ENCODE peak calls at places on chromosomes 16 and 17, in eight cellular contexts. Z is AG04450; U is CD8-positive, alpha-beta memory T cell; Q is brain microvascular endothelial cell; I is transverse colon; Y is GM12878; D is dorsolateral prefrontal cortex; F is CD8-positive, alpha-beta T cell. E is an unnamed sample.
A peak's percentile ranks its signal among the peaks of the same experiment; 100 is the strongest.

GRCh38 chr17:27089929-27090247 is 204.0 kb upstream of the WSB1 start:
- DNase-seq in Z (no peak), U (no peak), Q (no peak), I (no peak), Y (no peak), D (no peak), F (no peak), E (no peak)

GRCh38 chr17:82114447-82114846 is 16.4 kb upstream of the FASN start:
- DNase-seq in Z (no peak), U (no peak), Q (no peak), I (no peak), Y (no peak), D (no peak), F (no peak), E (no peak)

GRCh38 chr17:39928868-39929651 is 1.5 kb downstream of the LRRC3C start:
- DNase-seq in Z (peak; percentile 77), U (no peak), Q (peak; percentile 79), I (no peak), Y (no peak), D (no peak), F (no peak), E (no peak)

GRCh38 chr17:65278820-65279184 is 141.6 kb downstream of the RGS9 start:
- DNase-seq in Z (no peak), U (no peak), Q (no peak), I (no peak), Y (no peak), D (no peak), F (no peak), E (no peak)

GRCh38 chr17:46732754-46733398 is 85.6 kb downstream of the WNT3 start:
- DNase-seq in Z (no peak), U (no peak), Q (no peak), I (no peak), Y (no peak), D (no peak), F (no peak), E (no peak)

GRCh38 chr16:19348578-19349315 is 63.2 kb downstream of the CLEC19A start:
- DNase-seq in Z (no peak), U (no peak), Q (no peak), I (no peak), Y (no peak), D (no peak), F (no peak), E (no peak)

GRCh38 chr17:64320613-64321553 is 57.8 kb upstream of the TEX2 start:
- DNase-seq in Z (peak; percentile 30), U (peak; percentile 32), Q (peak; percentile 68), I (peak; percentile 60), Y (no peak), D (no peak), F (peak; percentile 38), E (peak; percentile 61)

GRCh38 chr16:11402745-11403533 is 57.7 kb downstream of the RMI2 start:
- DNase-seq in Z (no peak), U (no peak), Q (no peak), I (no peak), Y (no peak), D (no peak), F (no peak), E (no peak)

GRCh38 chr17:15918661-15919259 is 26.2 kb upstream of the ADORA2B start:
- DNase-seq in Z (no peak), U (no peak), Q (no peak), I (peak; percentile 48), Y (no peak), D (no peak), F (no peak), E (peak; percentile 58)

GRCh38 chr16:16075463-16076399 is 126.3 kb downstream of the ABCC1 start:
- DNase-seq in Z (no peak), U (no peak), Q (no peak), I (peak; percentile 39), Y (no peak), D (no peak), F (no peak), E (peak; percentile 87)

GRCh38 chr17:73357318-73357717 is 45.5 kb upstream of the CDC42EP4 start:
- DNase-seq in Z (no peak), U (no peak), Q (no peak), I (no peak), Y (no peak), D (no peak), F (no peak), E (no peak)

GRCh38 chr16:4692460-4693295 is 684 bp upstream of the NUDT16L1 start:
- DNase-seq in Z (no peak), U (no peak), Q (no peak), I (no peak), Y (no peak), D (no peak), F (no peak), E (no peak)

GRCh38 chr16:79540825-79541595 is 59.5 kb downstream of the MAF start:
- DNase-seq in Z (no peak), U (no peak), Q (no peak), I (no peak), Y (no peak), D (no peak), F (no peak), E (no peak)

GRCh38 chr17:78233678-78234077 is 2.2 kb downstream of the TMEM235 start:
- DNase-seq in Z (no peak), U (no peak), Q (no peak), I (no peak), Y (no peak), D (no peak), F (no peak), E (no peak)

GRCh38 chr17:78230996-78231931 is at the start of gene TMEM235:
- DNase-seq in Z (no peak), U (no peak), Q (no peak), I (no peak), Y (no peak), D (no peak), F (no peak), E (no peak)

GRCh38 chr17:78234261-78234865 is 2.9 kb downstream of the TMEM235 start:
- DNase-seq in Z (no peak), U (no peak), Q (no peak), I (no peak), Y (no peak), D (no peak), F (no peak), E (no peak)

GRCh38 chr17:78231991-78232759 is 744 bp downstream of the TMEM235 start:
- DNase-seq in Z (no peak), U (no peak), Q (no peak), I (no peak), Y (no peak), D (no peak), F (no peak), E (no peak)

GRCh38 chr17:78232774-78233173 is 1.3 kb downstream of the TMEM235 start:
- DNase-seq in Z (no peak), U (no peak), Q (no peak), I (no peak), Y (no peak), D (no peak), F (no peak), E (no peak)
- H3K4me3 ChIP-seq in Z (no peak overlapping the region), U (no peak overlapping the region), Q (no peak overlapping the region), I (no peak overlapping the region), Y (no peak overlapping the region), D (peak overlapping the region; percentile 51), F (no peak overlapping the region), E (no peak overlapping the region)

GRCh38 chr17:74433421-74434121 is 1.7 kb downstream of the GPRC5C start:
- DNase-seq in Z (no peak), U (no peak), Q (no peak), I (no peak), Y (no peak), D (no peak), F (no peak), E (no peak)

GRCh38 chr17:74430385-74430705 is 1.5 kb upstream of the GPRC5C start:
- DNase-seq in Z (no peak), U (no peak), Q (no peak), I (no peak), Y (no peak), D (no peak), F (no peak), E (no peak)

GRCh38 chr17:74431568-74432483 is at the start of gene GPRC5C:
- DNase-seq in Z (no peak), U (no peak), Q (no peak), I (peak; percentile 92), Y (no peak), D (no peak), F (peak; percentile 9), E (peak; percentile 89)

GRCh38 chr17:74430706-74431567 is 951 bp upstream of the GPRC5C start:
- DNase-seq in Z (no peak), U (no peak), Q (peak; percentile 69), I (peak; percentile 84), Y (peak; percentile 26), D (no peak), F (no peak), E (peak; percentile 90)

DNA sequence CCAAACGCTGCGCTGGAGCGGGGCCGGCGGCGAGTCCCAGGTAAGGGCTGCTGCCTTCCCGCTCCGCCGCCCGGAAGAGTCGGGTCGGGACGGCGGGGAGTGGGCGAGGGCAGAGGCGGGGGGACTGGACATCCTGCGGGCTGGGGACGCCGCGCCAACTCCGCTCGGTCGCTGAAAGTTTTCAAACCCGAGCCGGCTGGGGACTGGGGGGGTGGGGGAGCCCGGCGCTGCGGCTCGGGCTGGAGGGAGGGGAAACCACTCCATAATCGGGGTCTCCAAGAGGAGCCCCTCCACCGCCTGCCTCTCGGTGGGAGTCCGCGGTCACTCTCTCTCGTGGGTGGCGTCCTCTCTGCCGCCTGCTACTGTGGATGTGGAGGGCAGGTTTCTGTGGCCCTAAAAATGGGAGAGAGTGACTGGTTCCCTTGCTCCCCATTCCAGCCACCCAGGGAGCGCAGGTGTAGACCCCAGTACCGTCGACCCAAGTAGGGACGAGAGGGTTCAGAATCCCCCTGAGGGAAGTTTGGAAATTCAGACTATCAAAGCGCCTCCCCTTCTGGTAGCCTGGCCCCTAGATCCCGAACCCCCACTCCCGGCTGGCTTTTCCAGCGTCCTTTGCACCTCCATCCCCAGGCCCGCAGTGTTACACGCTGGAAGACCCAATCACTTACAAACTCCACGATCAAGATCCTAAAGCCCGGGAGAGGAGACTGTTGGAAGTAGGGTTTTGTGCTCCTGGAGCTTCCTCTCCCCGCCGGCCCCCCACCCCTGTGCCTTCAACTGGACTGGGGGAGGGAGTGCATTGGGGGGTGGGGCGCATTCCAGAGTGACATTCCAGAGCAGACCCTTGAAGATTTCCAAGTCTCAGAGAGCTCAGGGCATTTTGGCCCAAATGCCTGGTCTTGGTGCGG is 850 bp downstream of the GPRC5C start:
- DNase-seq in Z (no peak), U (no peak), Q (no peak), I (no peak), Y (no peak), D (no peak), F (no peak), E (no peak)
- H3K27ac ChIP-seq in Z (no peak overlapping the region), U (peak overlapping the region; percentile 38), Q (no peak overlapping the region), I (peak overlapping the region; percentile 96), Y (no peak overlapping the region), D (peak overlapping the region; percentile 89), F (no peak overlapping the region), E (peak overlapping the region; percentile 87)

GRCh38 chr17:50026901-50027638 is 28.8 kb upstream of the ITGA3 start:
- DNase-seq in Z (no peak), U (peak; percentile 68), Q (peak; percentile 89), I (peak; percentile 88), Y (no peak), D (peak; percentile 69), F (peak; percentile 74), E (peak; percentile 85)
- H3K4me3 ChIP-seq in Z (peak overlapping the region; percentile 51), U (no peak overlapping the region), Q (peak overlapping the region; percentile 35), I (no peak overlapping the region), Y (no peak overlapping the region), D (peak overlapping the region; percentile 36), F (no peak overlapping the region), E (peak overlapping the region; percentile 50)

DNA sequence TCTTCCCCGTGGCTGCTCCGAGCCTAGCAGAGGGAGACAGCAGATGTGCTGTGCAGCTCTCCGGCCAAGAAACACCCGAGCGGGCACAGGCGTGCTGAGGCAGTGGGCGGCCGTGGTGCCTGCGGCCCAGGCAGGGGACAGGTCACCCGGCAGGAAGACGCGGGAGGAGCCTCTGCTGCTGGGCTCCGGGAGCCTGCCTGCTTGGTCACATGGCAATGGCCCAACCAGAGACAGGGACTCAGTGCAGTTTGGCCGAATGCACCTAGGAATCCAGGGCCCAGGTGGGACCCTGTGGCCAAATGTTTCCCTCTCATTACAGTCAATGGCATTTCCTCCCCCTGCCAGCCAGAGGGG is 118.1 kb downstream of the C16orf78 start:
- DNase-seq in Z (no peak), U (no peak), Q (no peak), I (peak; percentile 23), Y (no peak), D (no peak), F (no peak), E (peak; percentile 42)
- H3K27ac ChIP-seq in Z (no peak overlapping the region), U (no peak overlapping the region), Q (no peak overlapping the region), I (no peak overlapping the region), Y (no peak overlapping the region), D (peak overlapping the region; percentile 38), F (no peak overlapping the region), E (no peak overlapping the region)

E was measured in lower lobe of right lung.